ENCODE peak calls at places on chromosomes 1 and 21, in eight cellular contexts. J is HCT116, N is heart left ventricle, M is breast epithelium, U is body of pancreas, T is esophagus squamous epithelium, A is stomach, I is A549. V is an unnamed sample.

GRCh38 chr1:203519053-203519770 is 25.3 kb downstream of the OPTC start:
- DNase-seq in A (peak), N (no peak), U (peak), I (no peak), T (no peak), J (no peak), M (no peak), V (no peak)

GRCh38 chr1:223338811-223339746 is 24.9 kb downstream of the SUSD4 start:
- DNase-seq in M (no peak), A (no peak), J (no peak), U (no peak), N (no peak), T (no peak), I (no peak), V (no peak)

GRCh38 chr1:26786437-26787380 is 1.0 kb upstream of the PIGV start:
- DNase-seq in J (no peak), I (no peak), M (no peak), A (peak), T (no peak), U (peak), N (peak), V (peak)

GRCh38 chr1:198806861-198807260 is 168.0 kb downstream of the PTPRC start:
- DNase-seq in T (no peak), I (no peak), J (no peak), M (no peak), N (no peak), U (no peak), A (no peak), V (no peak)

GRCh38 chr1:45629035-45629434 is 5.2 kb upstream of the CCDC17 start:
- DNase-seq in M (no peak), J (no peak), N (no peak), I (no peak), U (no peak), A (no peak), T (no peak), V (no peak)

GRCh38 chr1:230176871-230177411 is 109.9 kb downstream of the GALNT2 start:
- DNase-seq in M (no peak), J (no peak), T (no peak), I (no peak), A (no peak), U (peak), N (peak), V (peak)

GRCh38 chr1:38235705-38236104 is 189.1 kb upstream of the POU3F1 start:
- DNase-seq in A (no peak), T (no peak), N (no peak), I (no peak), U (no peak), J (no peak), M (no peak), V (no peak)

GRCh38 chr1:14648931-14649860 is 50.7 kb downstream of the KAZN start:
- DNase-seq in A (no peak), N (no peak), U (no peak), T (no peak), M (no peak), J (no peak), I (no peak), V (no peak)

GRCh38 chr21:17780539-17780938 is 38.6 kb downstream of the C21orf91 start:
- DNase-seq in J (no peak), M (no peak), N (no peak), I (no peak), A (no peak), U (no peak), T (no peak), V (no peak)

GRCh38 chr1:54851928-54852524 is 35.0 kb downstream of the DHCR24 start:
- DNase-seq in U (no peak), N (no peak), A (no peak), I (no peak), J (no peak), M (no peak), T (no peak), V (peak)

GRCh38 chr1:212613440-212614335 is 5.1 kb downstream of the ATF3 start:
- DNase-seq in M (no peak), N (no peak), I (no peak), T (no peak), A (no peak), U (no peak), J (no peak), V (no peak)

GRCh38 chr1:212614398-212615091 is 6.0 kb downstream of the ATF3 start:
- DNase-seq in A (no peak), N (no peak), J (no peak), T (no peak), U (no peak), M (no peak), I (no peak), V (no peak)

GRCh38 chr1:212611000-212611636 is 2.6 kb downstream of the ATF3 start:
- DNase-seq in M (no peak), A (no peak), I (no peak), T (no peak), N (no peak), J (no peak), U (no peak), V (no peak)

GRCh38 chr1:212610575-212610967 is 2.0 kb downstream of the ATF3 start:
- DNase-seq in T (no peak), U (no peak), A (no peak), I (no peak), J (no peak), M (no peak), N (no peak), V (no peak)

DNA sequence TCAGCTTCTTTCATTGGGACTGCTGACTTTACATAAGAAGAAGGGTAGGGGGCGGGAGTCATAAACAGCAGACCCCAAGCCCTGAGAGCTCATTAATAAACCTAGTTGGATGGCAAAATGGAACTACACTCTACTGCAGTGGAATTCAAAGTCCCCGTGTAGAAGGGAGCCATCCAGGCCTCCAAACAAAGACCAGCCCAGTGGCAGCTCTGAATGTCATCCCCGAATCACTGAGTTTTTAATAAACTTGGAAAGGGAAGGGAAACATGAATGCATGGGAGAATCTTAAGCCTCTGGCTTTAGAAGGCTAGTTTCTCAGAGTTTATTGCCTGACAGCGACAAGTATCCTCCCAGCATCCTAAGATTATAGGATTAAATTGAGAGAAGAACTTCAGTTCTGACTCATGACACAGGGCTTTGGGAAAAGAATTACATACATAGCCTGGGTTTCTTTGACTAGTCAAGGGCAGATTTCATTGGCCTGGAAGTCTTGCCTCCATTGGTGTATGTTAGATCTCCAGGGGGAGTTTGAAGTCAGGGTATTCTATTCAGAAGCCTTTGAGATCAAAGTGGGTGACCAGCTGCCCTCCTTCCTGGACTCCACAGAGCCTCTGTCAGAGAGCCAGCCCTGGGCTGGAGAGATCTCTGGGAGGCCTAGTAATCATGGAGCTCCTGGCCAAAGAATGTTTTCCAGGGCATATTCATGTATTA is 3.8 kb downstream of the ATF3 start:
- DNase-seq in N (no peak), I (no peak), U (no peak), M (no peak), A (no peak), T (no peak), J (no peak), V (no peak)
- TF ChIP-seq CTCF in N (no peak), I (no peak), U (no peak), M (no peak), A (no peak), T (no peak), J (no peak), V (no peak)

GRCh38 chr1:243465081-243465480 is 209.2 kb downstream of the SDCCAG8 start:
- DNase-seq in I (no peak), U (no peak), N (no peak), M (no peak), J (no peak), A (no peak), T (no peak), V (no peak)
- TF ChIP-seq POLR2A in I (no peak), U (no peak), N (no peak), M (no peak), J (no peak), A (no peak), T (no peak), V (no peak)

GRCh38 chr1:213260322-213261075 is 209.5 kb downstream of the RPS6KC1 start:
- DNase-seq in A (no peak), N (no peak), I (no peak), U (no peak), M (no peak), T (no peak), J (no peak), V (no peak)
- H3K4me3 ChIP-seq in A (no peak), N (no peak), I (no peak), U (no peak), M (no peak), T (no peak), J (no peak), V (no peak)

GRCh38 chr1:77825356-77825709 is 45.9 kb downstream of the MIGA1 start:
- DNase-seq in U (peak), A (peak), I (peak), T (no peak), J (peak), N (no peak), M (no peak), V (peak)
- TF ChIP-seq CTCF in U (peak), A (no peak), I (peak), T (peak), J (peak), N (no peak), M (no peak), V (no peak)

GRCh38 chr1:67750690-67751052 is 65.7 kb downstream of the GADD45A start:
- DNase-seq in A (no peak), U (no peak), N (no peak), J (no peak), T (no peak), I (no peak), M (no peak), V (no peak)

GRCh38 chr1:67753776-67754525 is 69.0 kb downstream of the GADD45A start:
- DNase-seq in U (no peak), I (no peak), A (no peak), T (no peak), N (no peak), J (peak), M (no peak), V (no peak)

GRCh38 chr1:67754526-67754920 is 69.5 kb downstream of the GADD45A start:
- DNase-seq in N (no peak), M (no peak), J (no peak), T (no peak), U (no peak), I (no peak), A (no peak), V (no peak)

GRCh38 chr1:67749844-67750689 is 65.1 kb downstream of the GADD45A start:
- DNase-seq in A (no peak), J (peak), T (no peak), N (no peak), U (peak), I (peak), M (no peak), V (peak)

DNA sequence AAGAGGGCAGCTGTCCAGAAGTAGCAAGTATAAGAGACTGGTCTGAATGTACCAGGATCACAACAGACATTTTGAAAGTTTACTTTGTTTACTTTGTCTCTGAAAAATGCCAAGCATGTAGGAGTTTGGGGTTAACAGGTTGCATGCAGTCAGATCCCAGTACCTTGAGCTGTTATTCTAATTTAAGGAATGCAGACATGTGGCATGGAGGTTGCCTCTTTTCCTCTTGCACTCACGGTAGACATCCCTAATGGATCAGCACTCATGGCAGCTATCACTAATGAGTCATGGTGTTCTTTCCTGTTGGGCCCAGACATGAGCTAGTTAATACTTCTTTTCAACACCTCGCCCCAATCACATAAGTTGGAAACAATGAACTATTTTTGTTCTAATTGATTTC is 67.3 kb downstream of the GADD45A start:
- DNase-seq in U (no peak), J (no peak), T (no peak), I (no peak), N (no peak), A (no peak), M (no peak), V (no peak)
- TF ChIP-seq POLR2A in U (no peak), J (no peak), T (no peak), I (no peak), N (no peak), A (no peak), M (no peak), V (no peak)

DNA sequence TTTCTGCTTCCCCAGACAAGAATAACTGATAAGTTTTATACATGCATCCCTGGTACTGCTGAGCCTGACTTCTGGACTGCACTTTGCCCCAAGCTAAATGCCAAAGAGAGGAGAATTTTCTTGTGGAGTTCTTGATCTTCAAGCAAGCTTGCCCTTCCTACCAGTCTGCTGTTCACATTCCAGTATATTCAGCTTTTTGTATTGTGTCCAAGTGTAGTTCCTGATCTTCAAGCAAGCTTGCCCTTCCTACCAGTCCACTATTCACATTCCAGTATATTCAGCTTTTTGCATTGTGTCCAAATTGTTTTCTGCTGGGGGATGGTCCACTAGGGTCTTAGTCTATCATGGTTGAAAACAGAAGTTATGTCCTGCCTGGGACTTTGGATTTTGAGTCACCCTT is 899 bp upstream of the TSEN15 start:
- DNase-seq in J (no peak), N (no peak), A (no peak), M (no peak), I (no peak), U (no peak), T (no peak), V (no peak)
- H3K4me3 ChIP-seq in J (peak), N (no peak), A (peak), M (no peak), I (peak), U (no peak), T (no peak), V (no peak)

GRCh38 chr1:9129391-9130041 is 614 bp upstream of the GPR157 start:
- DNase-seq in U (peak), M (peak), N (peak), T (peak), I (peak), A (peak), J (peak), V (peak)

GRCh38 chr1:9127395-9128160 is 1.3 kb downstream of the GPR157 start:
- DNase-seq in N (peak), U (peak), I (no peak), J (no peak), A (no peak), M (no peak), T (no peak), V (no peak)

GRCh38 chr1:9128520-9129371 is at the start of gene GPR157:
- DNase-seq in T (peak), I (peak), A (peak), U (peak), J (peak), M (peak), N (peak), V (peak)

GRCh38 chr1:9126511-9126910 is 2.4 kb downstream of the GPR157 start:
- DNase-seq in A (no peak), J (no peak), U (no peak), M (no peak), T (no peak), I (no peak), N (no peak), V (no peak)

GRCh38 chr1:9128161-9128519 is 762 bp downstream of the GPR157 start:
- DNase-seq in T (no peak), I (no peak), A (peak), J (no peak), U (peak), M (peak), N (peak), V (peak)
- TF ChIP-seq CTCF in T (no peak), I (no peak), A (no peak), J (no peak), U (no peak), M (no peak), N (no peak), V (no peak)

DNA sequence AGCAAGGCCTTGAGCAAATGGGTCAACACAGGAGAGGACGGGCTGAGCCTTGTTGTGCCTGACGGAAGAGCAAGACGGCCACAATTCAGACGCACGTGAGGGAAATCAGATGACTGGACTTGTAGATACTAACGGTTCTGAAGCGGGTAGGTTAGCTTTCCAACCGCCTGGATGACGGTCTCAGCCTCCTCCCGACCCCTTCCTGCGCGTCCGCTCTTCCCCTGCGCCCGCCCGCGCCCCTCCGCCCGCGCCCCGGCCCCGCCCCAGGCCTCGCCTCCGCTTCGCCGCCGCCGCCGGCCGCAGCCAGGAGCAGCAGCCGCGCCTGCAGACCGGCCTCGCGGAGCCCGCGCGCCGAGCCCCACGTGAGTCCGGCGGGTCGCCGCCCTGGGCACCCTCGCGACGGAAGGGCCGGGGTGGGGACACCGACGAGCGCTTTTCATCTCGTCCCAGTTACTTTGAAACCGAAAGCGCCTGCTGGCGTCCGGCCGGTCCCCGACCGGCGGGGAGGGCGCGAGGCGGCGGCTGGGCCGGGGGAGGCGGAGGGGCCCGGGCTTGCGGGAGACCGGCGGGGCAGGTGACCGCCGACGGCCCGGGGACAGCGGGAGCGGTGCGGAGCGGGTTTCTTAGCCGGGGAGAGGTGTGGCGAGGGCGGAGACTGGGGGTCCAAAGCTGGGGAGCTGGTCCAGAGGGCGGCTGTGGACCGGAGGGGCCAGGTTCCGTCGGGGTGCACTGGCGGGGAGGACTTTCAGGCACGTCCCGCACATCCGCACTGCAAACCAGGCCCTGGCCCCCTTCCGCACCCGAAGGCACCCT is at the start of gene TRAF5:
- DNase-seq in J (no peak), N (peak), U (peak), T (no peak), I (peak), M (no peak), A (peak), V (peak)
- TF ChIP-seq POLR2A in J (no peak), N (no peak), U (peak), T (peak), I (no peak), M (no peak), A (no peak), V (no peak)

DNA sequence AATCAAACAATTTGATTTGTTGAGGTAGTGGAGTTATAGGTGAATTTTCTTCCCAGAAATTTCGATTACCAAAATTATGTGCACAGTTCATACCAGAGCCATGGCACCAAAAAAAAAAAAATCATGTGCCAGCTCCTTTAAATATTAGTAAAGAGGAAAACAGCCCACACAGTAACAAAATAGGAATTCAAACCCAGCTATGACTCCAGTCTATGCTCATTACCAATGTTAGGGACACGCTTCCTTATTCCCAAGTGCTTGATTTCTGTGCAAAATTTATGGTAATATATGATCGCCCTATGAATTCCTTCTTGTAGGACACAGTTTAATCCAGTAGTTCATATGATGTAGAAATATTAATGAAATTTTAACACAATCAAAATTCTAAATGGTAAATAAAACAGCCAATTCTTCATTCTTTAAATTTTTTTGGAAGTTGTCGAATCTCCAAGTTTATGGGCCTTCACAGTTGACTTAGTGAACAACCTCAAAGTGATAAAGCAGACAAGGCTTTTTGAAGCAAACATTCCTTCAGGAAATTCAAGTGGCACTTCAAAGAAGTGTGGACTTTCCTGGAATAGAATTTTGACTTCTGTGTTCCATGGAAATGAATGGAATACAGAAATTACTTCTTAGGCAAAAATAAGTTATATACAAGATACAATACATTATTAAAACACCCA is 1.9 kb downstream of the TOR1AIP2 start:
- DNase-seq in I (no peak), T (no peak), J (no peak), M (no peak), A (no peak), U (no peak), N (no peak), V (no peak)
- H3K4me3 ChIP-seq in I (no peak), T (no peak), J (peak), M (no peak), A (peak), U (no peak), N (peak), V (no peak)

V was measured in lower leg skin.